ENCODE peak calls at places on chromosomes 16 and 17, in seven cellular contexts. T is H9, C is neuronal stem cell, S is mesenchymal stem cell, Q is H1, V is mesendoderm, K is trophoblast cell. G is an unnamed sample.

GRCh38 chr17:40535924-40536717 is 29.2 kb downstream of the CCR7 start:
- DNase-seq in S (peak; percentile 49), K (no peak), V (no peak), T (no peak), Q (no peak), C (no peak), G (no peak)

GRCh38 chr16:86011532-86011931 is 112.6 kb downstream of the IRF8 start:
- DNase-seq in K (no peak), V (no peak), S (no peak), T (no peak), C (no peak), Q (no peak), G (no peak)

GRCh38 chr16:1019934-1020305 is 38.4 kb downstream of the SOX8 start:
- DNase-seq in S (no peak), C (no peak), V (no peak), K (no peak), Q (no peak), T (no peak), G (no peak)

GRCh38 chr17:2399572-2400473 is 1.0 kb downstream of the MNT start:
- DNase-seq in V (peak; percentile 98), Q (peak; percentile 95), K (peak; percentile 98), T (peak; percentile 99), S (peak; percentile 98), C (peak; percentile 96), G (peak; percentile 94)

GRCh38 chr16:84528317-84528716 is 23.9 kb upstream of the MEAK7 start:
- DNase-seq in C (no peak), T (no peak), V (no peak), K (no peak), Q (no peak), S (no peak), G (no peak)

GRCh38 chr16:70695351-70696070 is 9.7 kb upstream of the MTSS2 start:
- DNase-seq in T (no peak), S (peak; percentile 36), V (peak; percentile 77), C (no peak), Q (no peak), K (peak; percentile 39), G (no peak)

GRCh38 chr16:12998376-12999085 is 97.1 kb downstream of the SHISA9 start:
- DNase-seq in Q (no peak), T (no peak), S (no peak), K (no peak), C (no peak), V (no peak), G (no peak)

GRCh38 chr17:77449908-77450741 is 309.4 kb downstream of the SEC14L1 start:
- DNase-seq in T (peak; percentile 84), K (no peak), C (peak; percentile 87), S (peak; percentile 89), Q (peak; percentile 78), V (peak; percentile 90), G (peak; percentile 72)

GRCh38 chr17:8781784-8782575 is 17.2 kb downstream of the MFSD6L start:
- DNase-seq in K (peak; percentile 99), V (peak; percentile 57), Q (peak; percentile 35), T (peak; percentile 13), S (no peak), C (no peak), G (no peak)

GRCh38 chr17:36149296-36149820 is 27.1 kb downstream of the TBC1D3B start:
- DNase-seq in T (no peak), C (no peak), V (no peak), Q (no peak), K (peak; percentile 23), S (peak; percentile 6), G (peak; percentile 33)

GRCh38 chr17:50459081-50459676 is 9.5 kb downstream of the CHAD start:
- DNase-seq in T (no peak), K (peak; percentile 69), C (no peak), S (peak; percentile 69), Q (no peak), V (no peak), G (peak; percentile 18)

GRCh38 chr17:279776-280175 is 72.8 kb downstream of the RPH3AL start:
- DNase-seq in K (no peak), Q (no peak), S (no peak), C (no peak), T (no peak), V (no peak), G (no peak)

GRCh38 chr16:48907906-48908634 is 298.1 kb upstream of the N4BP1 start:
- DNase-seq in V (no peak), K (peak; percentile 32), T (no peak), S (no peak), C (no peak), Q (no peak), G (no peak)

GRCh38 chr17:77681820-77682219 is 276.7 kb upstream of the TNRC6C start:
- DNase-seq in T (peak; percentile 21), K (no peak), C (no peak), S (no peak), Q (no peak), V (no peak), G (peak; percentile 1)

GRCh38 chr17:81993726-81994592 is 16.5 kb downstream of the ASPSCR1 start:
- DNase-seq in K (no peak), V (no peak), Q (peak; percentile 49), C (no peak), T (no peak), S (no peak), G (no peak)

GRCh38 chr16:1614226-1615102 is 2.3 kb downstream of the CRAMP1 start:
- DNase-seq in Q (peak; percentile 52), V (peak; percentile 42), T (no peak), C (peak; percentile 18), S (peak; percentile 62), K (peak; percentile 57), G (peak; percentile 30)

GRCh38 chr17:80593171-80593570 is 48.5 kb downstream of the RPTOR start:
- DNase-seq in Q (no peak), C (no peak), V (no peak), S (no peak), K (no peak), T (no peak), G (no peak)

GRCh38 chr17:80424261-80424660 is 9.3 kb downstream of the ENDOV start:
- DNase-seq in S (no peak), T (no peak), V (no peak), Q (no peak), C (no peak), K (no peak), G (no peak)

GRCh38 chr17:79174193-79174765 is 99.7 kb downstream of the ENGASE start:
- DNase-seq in V (no peak), K (no peak), C (no peak), S (no peak), T (no peak), Q (no peak), G (no peak)

GRCh38 chr16:29839822-29840221 is 19.6 kb downstream of the MVP start:
- DNase-seq in K (no peak), S (no peak), V (no peak), Q (no peak), C (no peak), T (no peak), G (no peak)

GRCh38 chr17:19371259-19372003 is 6.9 kb upstream of the MAPK7 start:
- DNase-seq in Q (no peak), K (no peak), C (no peak), S (no peak), V (no peak), T (no peak), G (no peak)

GRCh38 chr17:19372866-19373505 is 5.3 kb upstream of the MAPK7 start:
- DNase-seq in S (no peak), T (peak; percentile 42), K (no peak), V (no peak), C (no peak), Q (no peak), G (no peak)

GRCh38 chr17:19370493-19370960 is 7.8 kb upstream of the MAPK7 start:
- DNase-seq in Q (no peak), T (no peak), S (no peak), V (no peak), C (no peak), K (no peak), G (no peak)

GRCh38 chr17:19372439-19372838 is 5.9 kb upstream of the MAPK7 start:
- DNase-seq in V (no peak), T (peak; percentile 31), S (no peak), Q (no peak), C (no peak), K (no peak), G (no peak)

DNA sequence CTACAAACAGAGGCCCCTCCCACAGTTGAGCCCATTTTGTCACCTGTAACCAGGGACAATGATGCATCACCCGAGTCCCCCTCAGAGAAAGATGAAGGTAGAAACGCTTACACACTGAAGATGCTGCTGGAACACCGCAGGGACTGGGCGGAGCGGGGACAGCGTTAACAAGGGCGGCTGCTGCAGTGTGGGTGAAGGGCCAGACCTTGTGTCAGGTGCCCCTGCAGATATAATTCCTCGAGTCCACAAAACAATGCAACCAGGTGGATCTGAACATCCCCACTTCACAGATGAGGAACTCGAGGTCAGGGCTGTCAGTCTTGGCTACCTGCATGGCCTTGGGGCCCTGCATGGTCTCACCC is 6.3 kb upstream of the MAPK7 start:
- DNase-seq in S (no peak), Q (no peak), V (no peak), C (no peak), K (no peak), T (no peak), G (no peak)
- H2BK5ac ChIP-seq in S (no peak overlapping the region), Q (no peak overlapping the region), V (no peak overlapping the region), C (no peak overlapping the region), K (no peak overlapping the region), T (no peak overlapping the region), G (no peak overlapping the region)

GRCh38 chr17:5781236-5781927 is 197.1 kb upstream of the NLRP1 start:
- DNase-seq in S (no peak), Q (no peak), K (no peak), C (no peak), V (no peak), T (no peak), G (no peak)
- H2BK5ac ChIP-seq in S (no peak overlapping the region), Q (no peak overlapping the region), K (no peak overlapping the region), C (no peak overlapping the region), V (no peak overlapping the region), T (no peak overlapping the region), G (no peak overlapping the region)

GRCh38 chr17:61591930-61592329 is 911 bp upstream of the NACA2 start:
- DNase-seq in Q (no peak), T (no peak), V (no peak), C (no peak), K (no peak), S (no peak), G (no peak)
- H2BK5ac ChIP-seq in Q (no peak overlapping the region), T (no peak overlapping the region), V (no peak overlapping the region), C (no peak overlapping the region), K (no peak overlapping the region), S (no peak overlapping the region), G (no peak overlapping the region)

GRCh38 chr17:57394375-57394774 is 138.1 kb downstream of the MSI2 start:
- DNase-seq in K (peak; percentile 43), Q (no peak), V (no peak), S (no peak), T (no peak), C (no peak), G (no peak)

GRCh38 chr17:57397402-57397801 is 141.1 kb downstream of the MSI2 start:
- DNase-seq in T (no peak), K (no peak), Q (no peak), V (peak; percentile 13), S (no peak), C (no peak), G (no peak)

GRCh38 chr17:57395721-57396321 is 139.5 kb downstream of the MSI2 start:
- DNase-seq in Q (no peak), S (peak; percentile 27), K (no peak), C (no peak), V (no peak), T (no peak), G (no peak)

GRCh38 chr17:57393368-57393767 is 137.0 kb downstream of the MSI2 start:
- DNase-seq in S (no peak), Q (no peak), K (no peak), T (no peak), V (no peak), C (no peak), G (no peak)

GRCh38 chr17:57396515-57396921 is 140.2 kb downstream of the MSI2 start:
- DNase-seq in V (no peak), K (no peak), T (no peak), Q (no peak), S (peak; percentile 9), C (no peak), G (no peak)
- H2BK5ac ChIP-seq in V (no peak overlapping the region), K (no peak overlapping the region), T (no peak overlapping the region), Q (peak overlapping the region; percentile 32), S (no peak overlapping the region), C (no peak overlapping the region), G (no peak overlapping the region)